ENCODE peak calls at places on chromosomes 5 and 9, in eight cellular contexts. One of them, this sample, is unnamed.
A peak's percentile ranks its signal among the peaks of the same experiment; 100 is the strongest.

GRCh38 chr9:1434082-1434481 is 383.9 kb downstream of the DMRT2 start:
- DNase-seq in GM04504: no peak
- DNase-seq in mucosa of gallbladder: no peak
- DNase-seq in GM06990: no peak
- DNase-seq in LoVo: no peak
- DNase-seq in NCI-H460: no peak
- DNase-seq in Karpas-422: no peak
- DNase-seq in stimulated activated CD8-positive, alpha-beta memory T cell treated with anti-CD3 and anti-CD28 coated beads, Interleukin-2, amount 100 ng/mL, for 1 hour: no peak
- DNase-seq in this sample: no peak

GRCh38 chr5:68285075-68285827 is 69.7 kb downstream of the PIK3R1 start:
- DNase-seq in GM04504: no peak
- DNase-seq in mucosa of gallbladder: no peak
- DNase-seq in GM06990: no peak
- DNase-seq in LoVo: peak; percentile 55
- DNase-seq in NCI-H460: no peak
- DNase-seq in Karpas-422: no peak
- DNase-seq in stimulated activated CD8-positive, alpha-beta memory T cell treated with anti-CD3 and anti-CD28 coated beads, Interleukin-2, amount 100 ng/mL, for 1 hour: no peak
- DNase-seq in this sample: peak; percentile 50

GRCh38 chr5:143889986-143890385 is 78.0 kb downstream of the HMHB1 start:
- DNase-seq in GM04504: peak; percentile 91
- DNase-seq in mucosa of gallbladder: no peak
- DNase-seq in GM06990: no peak
- DNase-seq in LoVo: no peak
- DNase-seq in NCI-H460: no peak
- DNase-seq in Karpas-422: no peak
- DNase-seq in stimulated activated CD8-positive, alpha-beta memory T cell treated with anti-CD3 and anti-CD28 coated beads, Interleukin-2, amount 100 ng/mL, for 1 hour: no peak
- DNase-seq in this sample: peak; percentile 50

GRCh38 chr5:19855929-19856328 is 132.1 kb downstream of the CDH18 start:
- DNase-seq in GM04504: no peak
- DNase-seq in mucosa of gallbladder: no peak
- DNase-seq in GM06990: no peak
- DNase-seq in LoVo: no peak
- DNase-seq in NCI-H460: no peak
- DNase-seq in Karpas-422: no peak
- DNase-seq in stimulated activated CD8-positive, alpha-beta memory T cell treated with anti-CD3 and anti-CD28 coated beads, Interleukin-2, amount 100 ng/mL, for 1 hour: no peak
- DNase-seq in this sample: peak; percentile 43

GRCh38 chr5:83718936-83719495 is 1.6 kb downstream of the HAPLN1 start:
- DNase-seq in GM04504: no peak
- DNase-seq in mucosa of gallbladder: no peak
- DNase-seq in GM06990: no peak
- DNase-seq in LoVo: no peak
- DNase-seq in NCI-H460: no peak
- DNase-seq in Karpas-422: no peak
- DNase-seq in stimulated activated CD8-positive, alpha-beta memory T cell treated with anti-CD3 and anti-CD28 coated beads, Interleukin-2, amount 100 ng/mL, for 1 hour: no peak
- DNase-seq in this sample: peak; percentile 28

GRCh38 chr9:25481377-25481776 is 196.9 kb downstream of the TUSC1 start:
- DNase-seq in GM04504: no peak
- DNase-seq in mucosa of gallbladder: no peak
- DNase-seq in GM06990: no peak
- DNase-seq in LoVo: no peak
- DNase-seq in NCI-H460: no peak
- DNase-seq in Karpas-422: no peak
- DNase-seq in stimulated activated CD8-positive, alpha-beta memory T cell treated with anti-CD3 and anti-CD28 coated beads, Interleukin-2, amount 100 ng/mL, for 1 hour: no peak
- DNase-seq in this sample: peak; percentile 90

GRCh38 chr9:91089405-91090131 is 272.1 kb downstream of the AUH start:
- DNase-seq in GM04504: no peak
- DNase-seq in mucosa of gallbladder: peak; percentile 44
- DNase-seq in GM06990: no peak
- DNase-seq in LoVo: no peak
- DNase-seq in NCI-H460: peak; percentile 59
- DNase-seq in Karpas-422: peak; percentile 46
- DNase-seq in stimulated activated CD8-positive, alpha-beta memory T cell treated with anti-CD3 and anti-CD28 coated beads, Interleukin-2, amount 100 ng/mL, for 1 hour: no peak
- DNase-seq in this sample: peak; percentile 32

GRCh38 chr5:85972539-85972938 is 645.2 kb upstream of the COX7C start:
- DNase-seq in GM04504: no peak
- DNase-seq in mucosa of gallbladder: no peak
- DNase-seq in GM06990: no peak
- DNase-seq in LoVo: no peak
- DNase-seq in NCI-H460: no peak
- DNase-seq in Karpas-422: no peak
- DNase-seq in stimulated activated CD8-positive, alpha-beta memory T cell treated with anti-CD3 and anti-CD28 coated beads, Interleukin-2, amount 100 ng/mL, for 1 hour: no peak
- DNase-seq in this sample: no peak

GRCh38 chr5:56314536-56314935 is 81.4 kb upstream of the ANKRD55 start:
- DNase-seq in GM04504: no peak
- DNase-seq in mucosa of gallbladder: no peak
- DNase-seq in GM06990: peak; percentile 18
- DNase-seq in LoVo: no peak
- DNase-seq in NCI-H460: peak; percentile 12
- DNase-seq in Karpas-422: peak; percentile 85
- DNase-seq in stimulated activated CD8-positive, alpha-beta memory T cell treated with anti-CD3 and anti-CD28 coated beads, Interleukin-2, amount 100 ng/mL, for 1 hour: no peak
- DNase-seq in this sample: peak; percentile 10

GRCh38 chr5:112711436-112711835 is 26.2 kb upstream of the APC start:
- DNase-seq in GM04504: no peak
- DNase-seq in mucosa of gallbladder: no peak
- DNase-seq in GM06990: no peak
- DNase-seq in LoVo: no peak
- DNase-seq in NCI-H460: no peak
- DNase-seq in Karpas-422: no peak
- DNase-seq in stimulated activated CD8-positive, alpha-beta memory T cell treated with anti-CD3 and anti-CD28 coated beads, Interleukin-2, amount 100 ng/mL, for 1 hour: no peak
- DNase-seq in this sample: no peak

GRCh38 chr5:92946546-92946945 is 634.5 kb downstream of the NR2F1-AS1 start:
- DNase-seq in GM04504: no peak
- DNase-seq in mucosa of gallbladder: no peak
- DNase-seq in GM06990: no peak
- DNase-seq in LoVo: no peak
- DNase-seq in NCI-H460: no peak
- DNase-seq in Karpas-422: no peak
- DNase-seq in stimulated activated CD8-positive, alpha-beta memory T cell treated with anti-CD3 and anti-CD28 coated beads, Interleukin-2, amount 100 ng/mL, for 1 hour: no peak
- DNase-seq in this sample: no peak

GRCh38 chr9:92463989-92464388 is 18.3 kb downstream of the ASPN start:
- DNase-seq in GM04504: peak; percentile 80
- DNase-seq in mucosa of gallbladder: no peak
- DNase-seq in GM06990: no peak
- DNase-seq in LoVo: no peak
- DNase-seq in NCI-H460: no peak
- DNase-seq in Karpas-422: no peak
- DNase-seq in stimulated activated CD8-positive, alpha-beta memory T cell treated with anti-CD3 and anti-CD28 coated beads, Interleukin-2, amount 100 ng/mL, for 1 hour: no peak
- DNase-seq in this sample: no peak

GRCh38 chr9:93567271-93567959 is 9.0 kb upstream of the PHF2 start:
- DNase-seq in GM04504: no peak
- DNase-seq in mucosa of gallbladder: no peak
- DNase-seq in GM06990: no peak
- DNase-seq in LoVo: no peak
- DNase-seq in NCI-H460: no peak
- DNase-seq in Karpas-422: no peak
- DNase-seq in stimulated activated CD8-positive, alpha-beta memory T cell treated with anti-CD3 and anti-CD28 coated beads, Interleukin-2, amount 100 ng/mL, for 1 hour: no peak
- DNase-seq in this sample: peak; percentile 38

GRCh38 chr5:41795125-41795524 is 75.1 kb downstream of the OXCT1 start:
- DNase-seq in GM04504: no peak
- DNase-seq in mucosa of gallbladder: no peak
- DNase-seq in GM06990: no peak
- DNase-seq in LoVo: no peak
- DNase-seq in NCI-H460: no peak
- DNase-seq in Karpas-422: no peak
- DNase-seq in stimulated activated CD8-positive, alpha-beta memory T cell treated with anti-CD3 and anti-CD28 coated beads, Interleukin-2, amount 100 ng/mL, for 1 hour: no peak
- DNase-seq in this sample: peak; percentile 61

GRCh38 chr5:72036951-72037350 is 70.3 kb upstream of the MAP1B start:
- DNase-seq in GM04504: no peak
- DNase-seq in mucosa of gallbladder: peak; percentile 21
- DNase-seq in GM06990: no peak
- DNase-seq in LoVo: no peak
- DNase-seq in NCI-H460: no peak
- DNase-seq in Karpas-422: no peak
- DNase-seq in stimulated activated CD8-positive, alpha-beta memory T cell treated with anti-CD3 and anti-CD28 coated beads, Interleukin-2, amount 100 ng/mL, for 1 hour: no peak
- DNase-seq in this sample: no peak

GRCh38 chr5:91007251-91007650 is 375.9 kb downstream of the ARRDC3 start:
- DNase-seq in GM04504: no peak
- DNase-seq in mucosa of gallbladder: no peak
- DNase-seq in GM06990: no peak
- DNase-seq in LoVo: no peak
- DNase-seq in NCI-H460: no peak
- DNase-seq in Karpas-422: peak; percentile 17
- DNase-seq in stimulated activated CD8-positive, alpha-beta memory T cell treated with anti-CD3 and anti-CD28 coated beads, Interleukin-2, amount 100 ng/mL, for 1 hour: no peak
- DNase-seq in this sample: peak; percentile 15

GRCh38 chr5:177103523-177104253 is 17.0 kb downstream of the FGFR4 start:
- DNase-seq in GM04504: no peak
- DNase-seq in mucosa of gallbladder: no peak
- DNase-seq in GM06990: no peak
- DNase-seq in LoVo: no peak
- DNase-seq in NCI-H460: no peak
- DNase-seq in Karpas-422: no peak
- DNase-seq in stimulated activated CD8-positive, alpha-beta memory T cell treated with anti-CD3 and anti-CD28 coated beads, Interleukin-2, amount 100 ng/mL, for 1 hour: no peak
- DNase-seq in this sample: peak; percentile 73

GRCh38 chr5:126884269-126884819 is 107.4 kb downstream of the LMNB1 start:
- DNase-seq in GM04504: peak; percentile 69
- DNase-seq in mucosa of gallbladder: no peak
- DNase-seq in GM06990: no peak
- DNase-seq in LoVo: no peak
- DNase-seq in NCI-H460: no peak
- DNase-seq in Karpas-422: no peak
- DNase-seq in stimulated activated CD8-positive, alpha-beta memory T cell treated with anti-CD3 and anti-CD28 coated beads, Interleukin-2, amount 100 ng/mL, for 1 hour: no peak
- DNase-seq in this sample: no peak

GRCh38 chr9:37127018-37127417 is 6.6 kb downstream of the ZCCHC7 start:
- DNase-seq in GM04504: no peak
- DNase-seq in mucosa of gallbladder: no peak
- DNase-seq in GM06990: no peak
- DNase-seq in LoVo: no peak
- DNase-seq in NCI-H460: no peak
- DNase-seq in Karpas-422: no peak
- DNase-seq in stimulated activated CD8-positive, alpha-beta memory T cell treated with anti-CD3 and anti-CD28 coated beads, Interleukin-2, amount 100 ng/mL, for 1 hour: no peak
- DNase-seq in this sample: no peak

GRCh38 chr9:91485006-91485405 is 61.4 kb upstream of the NFIL3 start:
- DNase-seq in GM04504: no peak
- DNase-seq in mucosa of gallbladder: no peak
- DNase-seq in GM06990: no peak
- DNase-seq in LoVo: no peak
- DNase-seq in NCI-H460: no peak
- DNase-seq in Karpas-422: no peak
- DNase-seq in stimulated activated CD8-positive, alpha-beta memory T cell treated with anti-CD3 and anti-CD28 coated beads, Interleukin-2, amount 100 ng/mL, for 1 hour: no peak
- DNase-seq in this sample: no peak

GRCh38 chr5:131679911-131680310 is 44.9 kb upstream of the RAPGEF6 start:
- DNase-seq in GM04504: peak; percentile 65
- DNase-seq in mucosa of gallbladder: no peak
- DNase-seq in GM06990: no peak
- DNase-seq in LoVo: no peak
- DNase-seq in NCI-H460: no peak
- DNase-seq in Karpas-422: no peak
- DNase-seq in stimulated activated CD8-positive, alpha-beta memory T cell treated with anti-CD3 and anti-CD28 coated beads, Interleukin-2, amount 100 ng/mL, for 1 hour: no peak
- DNase-seq in this sample: peak; percentile 40

GRCh38 chr9:70055867-70056266 is 12.2 kb downstream of the MAMDC2 start:
- DNase-seq in GM04504: no peak
- DNase-seq in mucosa of gallbladder: no peak
- DNase-seq in GM06990: no peak
- DNase-seq in LoVo: no peak
- DNase-seq in NCI-H460: no peak
- DNase-seq in Karpas-422: no peak
- DNase-seq in stimulated activated CD8-positive, alpha-beta memory T cell treated with anti-CD3 and anti-CD28 coated beads, Interleukin-2, amount 100 ng/mL, for 1 hour: no peak
- DNase-seq in this sample: no peak

GRCh38 chr5:172076783-172077244 is 70.4 kb upstream of the FBXW11 start:
- DNase-seq in GM04504: peak; percentile 27
- DNase-seq in mucosa of gallbladder: no peak
- DNase-seq in GM06990: no peak
- DNase-seq in LoVo: no peak
- DNase-seq in NCI-H460: no peak
- DNase-seq in Karpas-422: no peak
- DNase-seq in stimulated activated CD8-positive, alpha-beta memory T cell treated with anti-CD3 and anti-CD28 coated beads, Interleukin-2, amount 100 ng/mL, for 1 hour: no peak
- DNase-seq in this sample: no peak

GRCh38 chr5:132466453-132467291 is 23.9 kb downstream of the IRF1 start:
- DNase-seq in GM04504: peak; percentile 55
- DNase-seq in mucosa of gallbladder: no peak
- DNase-seq in GM06990: peak; percentile 87
- DNase-seq in LoVo: no peak
- DNase-seq in NCI-H460: no peak
- DNase-seq in Karpas-422: no peak
- DNase-seq in stimulated activated CD8-positive, alpha-beta memory T cell treated with anti-CD3 and anti-CD28 coated beads, Interleukin-2, amount 100 ng/mL, for 1 hour: peak; percentile 44
- DNase-seq in this sample: peak; percentile 18

GRCh38 chr5:68329554-68329953 is 114.0 kb downstream of the PIK3R1 start:
- DNase-seq in GM04504: no peak
- DNase-seq in mucosa of gallbladder: no peak
- DNase-seq in GM06990: no peak
- DNase-seq in LoVo: no peak
- DNase-seq in NCI-H460: no peak
- DNase-seq in Karpas-422: no peak
- DNase-seq in stimulated activated CD8-positive, alpha-beta memory T cell treated with anti-CD3 and anti-CD28 coated beads, Interleukin-2, amount 100 ng/mL, for 1 hour: no peak
- DNase-seq in this sample: no peak

GRCh38 chr5:151072234-151073025 is 8.4 kb downstream of the TNIP1 start:
- DNase-seq in GM04504: no peak
- DNase-seq in mucosa of gallbladder: no peak
- DNase-seq in GM06990: no peak
- DNase-seq in LoVo: no peak
- DNase-seq in NCI-H460: peak; percentile 24
- DNase-seq in Karpas-422: no peak
- DNase-seq in stimulated activated CD8-positive, alpha-beta memory T cell treated with anti-CD3 and anti-CD28 coated beads, Interleukin-2, amount 100 ng/mL, for 1 hour: no peak
- DNase-seq in this sample: no peak

GRCh38 chr5:135337064-135337463 is 62.0 kb downstream of the MACROH2A1 start:
- DNase-seq in GM04504: no peak
- DNase-seq in mucosa of gallbladder: no peak
- DNase-seq in GM06990: no peak
- DNase-seq in LoVo: no peak
- DNase-seq in NCI-H460: no peak
- DNase-seq in Karpas-422: no peak
- DNase-seq in stimulated activated CD8-positive, alpha-beta memory T cell treated with anti-CD3 and anti-CD28 coated beads, Interleukin-2, amount 100 ng/mL, for 1 hour: no peak
- DNase-seq in this sample: no peak

GRCh38 chr5:90020575-90021535 is 388.7 kb downstream of the CETN3 start:
- DNase-seq in GM04504: peak; percentile 1
- DNase-seq in mucosa of gallbladder: no peak
- DNase-seq in GM06990: peak; percentile 73
- DNase-seq in LoVo: peak; percentile 85
- DNase-seq in NCI-H460: peak; percentile 53
- DNase-seq in Karpas-422: peak; percentile 43
- DNase-seq in stimulated activated CD8-positive, alpha-beta memory T cell treated with anti-CD3 and anti-CD28 coated beads, Interleukin-2, amount 100 ng/mL, for 1 hour: no peak
- DNase-seq in this sample: peak; percentile 14

GRCh38 chr5:317086-317811 is 4.3 kb upstream of the AHRR start:
- DNase-seq in GM04504: peak; percentile 65
- DNase-seq in mucosa of gallbladder: no peak
- DNase-seq in GM06990: peak; percentile 89
- DNase-seq in LoVo: peak; percentile 48
- DNase-seq in NCI-H460: peak; percentile 81
- DNase-seq in Karpas-422: peak; percentile 88
- DNase-seq in stimulated activated CD8-positive, alpha-beta memory T cell treated with anti-CD3 and anti-CD28 coated beads, Interleukin-2, amount 100 ng/mL, for 1 hour: no peak
- DNase-seq in this sample: no peak

GRCh38 chr5:130452744-130453143 is 548.5 kb downstream of the CHSY3 start:
- DNase-seq in GM04504: no peak
- DNase-seq in mucosa of gallbladder: no peak
- DNase-seq in GM06990: no peak
- DNase-seq in LoVo: no peak
- DNase-seq in NCI-H460: no peak
- DNase-seq in Karpas-422: no peak
- DNase-seq in stimulated activated CD8-positive, alpha-beta memory T cell treated with anti-CD3 and anti-CD28 coated beads, Interleukin-2, amount 100 ng/mL, for 1 hour: no peak
- DNase-seq in this sample: no peak

GRCh38 chr9:8188720-8189407 is 389.3 kb upstream of the DMAC1 start:
- DNase-seq in GM04504: no peak
- DNase-seq in mucosa of gallbladder: no peak
- DNase-seq in GM06990: no peak
- DNase-seq in LoVo: no peak
- DNase-seq in NCI-H460: no peak
- DNase-seq in Karpas-422: no peak
- DNase-seq in stimulated activated CD8-positive, alpha-beta memory T cell treated with anti-CD3 and anti-CD28 coated beads, Interleukin-2, amount 100 ng/mL, for 1 hour: no peak
- DNase-seq in this sample: peak; percentile 96

GRCh38 chr5:137858954-137859353 is 8.7 kb upstream of the MYOT start:
- DNase-seq in GM04504: no peak
- DNase-seq in mucosa of gallbladder: no peak
- DNase-seq in GM06990: no peak
- DNase-seq in LoVo: no peak
- DNase-seq in NCI-H460: no peak
- DNase-seq in Karpas-422: no peak
- DNase-seq in stimulated activated CD8-positive, alpha-beta memory T cell treated with anti-CD3 and anti-CD28 coated beads, Interleukin-2, amount 100 ng/mL, for 1 hour: no peak
- DNase-seq in this sample: no peak

GRCh38 chr9:136585531-136586120 is 39.8 kb upstream of the NOTCH1 start:
- DNase-seq in GM04504: no peak
- DNase-seq in mucosa of gallbladder: no peak
- DNase-seq in GM06990: no peak
- DNase-seq in LoVo: no peak
- DNase-seq in NCI-H460: no peak
- DNase-seq in Karpas-422: no peak
- DNase-seq in stimulated activated CD8-positive, alpha-beta memory T cell treated with anti-CD3 and anti-CD28 coated beads, Interleukin-2, amount 100 ng/mL, for 1 hour: no peak
- DNase-seq in this sample: no peak

GRCh38 chr5:156778139-156778696 is 71.9 kb upstream of the PPP1R2B start:
- DNase-seq in GM04504: no peak
- DNase-seq in mucosa of gallbladder: no peak
- DNase-seq in GM06990: no peak
- DNase-seq in LoVo: no peak
- DNase-seq in NCI-H460: no peak
- DNase-seq in Karpas-422: no peak
- DNase-seq in stimulated activated CD8-positive, alpha-beta memory T cell treated with anti-CD3 and anti-CD28 coated beads, Interleukin-2, amount 100 ng/mL, for 1 hour: no peak
- DNase-seq in this sample: no peak